ENCODE peak calls at places on chromosomes 12 and 14, in eight cellular contexts. S is KG1; Y is fibroblast of mammary gland; P is H4; W is ELF-1; E is NCI-H1105 treated with DMSO at 0.1 percent for 48 hours; C is stimulated activated CD4-positive, alpha-beta T cell treated with anti-CD3 and anti-CD28 coated beads, Interleukin-1b, Interleukin-23, amount 100 ng/mL, for 1 hour; V is stimulated activated CD8-positive, alpha-beta memory T cell treated with anti-CD3 and anti-CD28 coated beads, Interleukin-15, amount 100 ng/mL, for 24 hours. L is an unnamed sample.

GRCh38 chr12:128820723-128821432 is 2.9 kb downstream of the SLC15A4 start:
- DNase-seq in S (no peak), Y (no peak), P (no peak), W (no peak), E (no peak), C (no peak), V (no peak), L (no peak)

GRCh38 chr12:131330106-131330820 is 376.6 kb downstream of the ADGRD1 start:
- DNase-seq in S (no peak), Y (no peak), P (no peak), W (no peak), E (no peak), C (no peak), V (no peak), L (no peak)

GRCh38 chr14:91685600-91685999 is 46.3 kb downstream of the CATSPERB start:
- DNase-seq in S (no peak), Y (no peak), P (no peak), W (no peak), E (no peak), C (no peak), V (no peak), L (no peak)

GRCh38 chr12:122730215-122731014 is at the start of gene HCAR1:
- DNase-seq in S (no peak), Y (peak; percentile 40), P (no peak), W (peak; percentile 44), E (peak; percentile 20), C (no peak), V (no peak), L (no peak)

GRCh38 chr12:124391340-124392261 is 96.7 kb downstream of the RFLNA start:
- DNase-seq in S (peak; percentile 71), Y (peak; percentile 67), P (peak; percentile 51), W (no peak), E (no peak), C (peak; percentile 34), V (no peak), L (peak; percentile 71)

GRCh38 chr12:117162649-117163048 is 27.6 kb downstream of the FBXO21 start:
- DNase-seq in S (no peak), Y (no peak), P (no peak), W (no peak), E (no peak), C (no peak), V (no peak), L (no peak)

GRCh38 chr14:75200451-75200850 is 24.0 kb upstream of the TMED10 start:
- DNase-seq in S (no peak), Y (no peak), P (no peak), W (no peak), E (peak; percentile 27), C (no peak), V (no peak), L (peak; percentile 82)

GRCh38 chr12:6767592-6768384 is 1.6 kb downstream of the PTMS start:
- DNase-seq in S (no peak), Y (no peak), P (no peak), W (no peak), E (no peak), C (no peak), V (no peak), L (no peak)

GRCh38 chr12:96719671-96720362 is 187.2 kb upstream of the NEDD1 start:
- DNase-seq in S (peak; percentile 8), Y (peak; percentile 33), P (peak; percentile 54), W (no peak), E (peak; percentile 60), C (no peak), V (no peak), L (no peak)

GRCh38 chr12:109214131-109214530 is 95.0 kb downstream of the FOXN4 start:
- DNase-seq in S (no peak), Y (no peak), P (no peak), W (no peak), E (no peak), C (no peak), V (no peak), L (no peak)

GRCh38 chr14:53193193-53193592 is 40.1 kb upstream of the DDHD1 start:
- DNase-seq in S (no peak), Y (peak; percentile 59), P (peak; percentile 31), W (no peak), E (no peak), C (no peak), V (no peak), L (no peak)

GRCh38 chr12:132614861-132615578 is 3.6 kb upstream of the P2RX2 start:
- DNase-seq in S (peak; percentile 72), Y (peak; percentile 82), P (peak; percentile 68), W (peak; percentile 90), E (peak; percentile 83), C (peak; percentile 63), V (peak; percentile 70), L (peak; percentile 80)

GRCh38 chr12:15735837-15736615 is 53.2 kb downstream of the EPS8 start:
- DNase-seq in S (no peak), Y (no peak), P (no peak), W (no peak), E (no peak), C (no peak), V (no peak), L (no peak)

GRCh38 chr14:31677052-31677451 is 115.8 kb downstream of the NUBPL start:
- DNase-seq in S (no peak), Y (no peak), P (no peak), W (no peak), E (no peak), C (no peak), V (no peak), L (no peak)

GRCh38 chr14:24710403-24711063 is 76.5 kb upstream of the GZMB start:
- DNase-seq in S (peak; percentile 29), Y (peak; percentile 65), P (peak; percentile 49), W (peak; percentile 70), E (peak; percentile 69), C (peak; percentile 14), V (no peak), L (peak; percentile 49)

GRCh38 chr14:56338674-56339073 is 220.5 kb downstream of the PELI2 start:
- DNase-seq in S (no peak), Y (no peak), P (no peak), W (no peak), E (no peak), C (no peak), V (no peak), L (no peak)

GRCh38 chr12:54300732-54301427 is at the start of gene NFE2:
- DNase-seq in S (no peak), Y (peak; percentile 63), P (peak; percentile 69), W (peak; percentile 98), E (no peak), C (no peak), V (no peak), L (peak; percentile 71)

GRCh38 chr12:9829990-9830389 is 2.7 kb downstream of the KLRF1 start:
- DNase-seq in S (no peak), Y (no peak), P (no peak), W (no peak), E (no peak), C (no peak), V (no peak), L (no peak)

GRCh38 chr14:30053103-30053502 is 125.5 kb upstream of the PRKD1 start:
- DNase-seq in S (no peak), Y (no peak), P (no peak), W (no peak), E (no peak), C (no peak), V (no peak), L (no peak)